ENCODE peak calls at places on chromosomes 4 and X, in ten cellular contexts. W, D, R, Y, O, U, K, F, Z and H are unnamed samples.

GRCh38 chr4:170446782-170447181 is 357.0 kb upstream of the AADAT start:
- DNase-seq in R (no peak), O (no peak), W (no peak), K (no peak), Z (no peak), D (no peak), Y (no peak), F (no peak), U (no peak), H (no peak)

GRCh38 chrX:49838374-49838773 is 9.3 kb downstream of the PAGE4 start:
- DNase-seq in K (no peak), W (no peak), D (no peak), Y (no peak), O (no peak), Z (peak), F (peak), R (no peak), U (peak), H (peak)

GRCh38 chrX:46574941-46575381 is 1.4 kb downstream of the CHST7 start:
- DNase-seq in K (peak), Z (no peak), O (peak), R (no peak), F (peak), W (no peak), Y (no peak), U (peak), D (no peak), H (no peak)

GRCh38 chr4:42326040-42326439 is 71.2 kb upstream of the SHISA3 start:
- DNase-seq in W (no peak), O (no peak), Z (no peak), D (no peak), Y (no peak), R (no peak), K (no peak), U (no peak), F (no peak), H (no peak)

GRCh38 chr4:98605216-98605615 is 53.2 kb downstream of the TSPAN5 start:
- DNase-seq in F (no peak), O (no peak), W (no peak), U (no peak), R (no peak), Y (no peak), K (no peak), Z (no peak), D (no peak), H (no peak)

GRCh38 chr4:110632506-110633357 is 9.9 kb upstream of the PITX2 start:
- DNase-seq in O (no peak), W (no peak), U (no peak), R (no peak), F (no peak), K (no peak), Z (no peak), D (no peak), Y (no peak), H (no peak)

GRCh38 chr4:39025552-39026085 is 6.6 kb downstream of the TMEM156 start:
- DNase-seq in Y (no peak), R (no peak), Z (peak), U (no peak), F (no peak), D (no peak), K (no peak), W (no peak), O (no peak), H (no peak)

GRCh38 chrX:45668686-45669443 is 468.2 kb upstream of the DIPK2B start:
- DNase-seq in U (peak), D (peak), R (no peak), O (no peak), F (no peak), Y (peak), W (no peak), Z (peak), K (no peak), H (peak)

GRCh38 chr4:111806331-111806730 is 338.9 kb upstream of the FAM241A start:
- DNase-seq in O (no peak), R (no peak), Z (no peak), Y (no peak), K (no peak), F (peak), D (no peak), W (no peak), U (no peak), H (no peak)

GRCh38 chrX:153934473-153935325 is at the start of gene NAA10:
- DNase-seq in W (peak), R (no peak), O (peak), D (no peak), Z (peak), F (peak), U (peak), K (peak), Y (no peak), H (peak)

GRCh38 chrX:70422886-70423336 is at the start of gene GDPD2:
- DNase-seq in Z (peak), Y (no peak), W (no peak), F (peak), K (no peak), O (no peak), U (no peak), D (no peak), R (no peak), H (no peak)

GRCh38 chrX:129108936-129109335 is 414.4 kb downstream of the SMARCA1 start:
- DNase-seq in Y (no peak), F (no peak), U (no peak), K (no peak), O (no peak), R (no peak), W (no peak), Z (no peak), D (no peak), H (no peak)

GRCh38 chr4:141099326-141099725 is 33.9 kb downstream of the RNF150 start:
- DNase-seq in D (no peak), K (no peak), U (no peak), O (no peak), R (no peak), F (no peak), Z (no peak), Y (no peak), W (no peak), H (peak)

GRCh38 chrX:17359500-17359899 is 15.5 kb upstream of the NHS start:
- DNase-seq in R (no peak), Y (no peak), K (no peak), U (peak), O (no peak), W (no peak), F (no peak), D (no peak), Z (no peak), H (peak)

GRCh38 chrX:107766470-107767140 is 9.0 kb downstream of the TSC22D3 start:
- DNase-seq in K (no peak), R (no peak), Y (no peak), U (peak), O (no peak), Z (peak), D (no peak), W (peak), F (no peak), H (peak)

GRCh38 chr4:107757860-107758476 is 37.9 kb upstream of the PAPSS1 start:
- DNase-seq in O (no peak), Y (no peak), K (no peak), F (peak), W (no peak), Z (peak), R (no peak), U (no peak), D (no peak), H (peak)

GRCh38 chr4:121138014-121138413 is 26.1 kb downstream of the TNIP3 start:
- DNase-seq in U (no peak), F (no peak), W (no peak), O (no peak), K (no peak), Z (no peak), Y (no peak), R (no peak), D (no peak), H (no peak)

GRCh38 chrX:110402855-110403230 is 44.2 kb downstream of the RTL9 start:
- DNase-seq in U (peak), W (no peak), Z (no peak), Y (no peak), K (no peak), F (no peak), R (no peak), O (no peak), D (no peak), H (no peak)

GRCh38 chrX:79630033-79631009 is 263.2 kb upstream of the ITM2A start:
- DNase-seq in F (no peak), Y (no peak), K (no peak), D (no peak), O (no peak), Z (no peak), U (no peak), R (no peak), W (no peak), H (no peak)

GRCh38 chr4:156945532-156945931 is 26.1 kb downstream of the PDGFC start:
- DNase-seq in K (no peak), O (no peak), Z (no peak), U (peak), R (no peak), D (no peak), F (no peak), Y (no peak), W (no peak), H (peak)

GRCh38 chr4:4321951-4322688 is 32.1 kb downstream of the ZBTB49 start:
- DNase-seq in U (no peak), W (peak), R (no peak), Y (no peak), Z (no peak), O (no peak), F (no peak), K (no peak), D (no peak), H (no peak)

GRCh38 chr4:127533028-127533700 is 99.6 kb upstream of the INTU start:
- DNase-seq in Z (peak), U (no peak), K (no peak), W (no peak), O (no peak), F (no peak), D (no peak), R (no peak), Y (no peak), H (no peak)

GRCh38 chrX:1481636-1482529 is 29.2 kb upstream of the ASMTL start:
- DNase-seq in O (peak), F (peak), W (peak), K (peak), D (peak), U (peak), Y (peak), Z (peak), R (peak), H (peak)

GRCh38 chrX:47179221-47179927 is 14.3 kb upstream of the UBA1 start:
- DNase-seq in U (peak), O (no peak), R (no peak), Z (peak), K (peak), W (peak), Y (no peak), F (no peak), D (no peak), H (peak)

GRCh38 chr4:89653012-89653411 is 183.9 kb downstream of the SNCA start:
- DNase-seq in Y (no peak), W (no peak), K (no peak), U (no peak), O (no peak), R (no peak), F (no peak), D (no peak), Z (no peak), H (no peak)

GRCh38 chr4:170374770-170375169 is 285.0 kb upstream of the AADAT start:
- DNase-seq in Y (no peak), Z (peak), O (no peak), W (no peak), U (peak), D (no peak), F (peak), K (no peak), R (no peak), H (no peak)

GRCh38 chr4:82528074-82528473 is 33.7 kb downstream of the TMEM150C start:
- DNase-seq in O (no peak), Y (no peak), K (no peak), D (no peak), U (no peak), R (no peak), F (no peak), Z (no peak), W (no peak), H (no peak)

GRCh38 chr4:25280210-25280609 is 32.4 kb upstream of the ZCCHC4 start:
- DNase-seq in R (no peak), O (no peak), W (no peak), K (no peak), F (no peak), U (no peak), Z (no peak), D (no peak), Y (no peak), H (no peak)
- H3K4me3 ChIP-seq in R (no peak), O (no peak), W (no peak), K (no peak), F (no peak), U (no peak), Z (no peak), D (no peak), Y (no peak), H (no peak)

DNA sequence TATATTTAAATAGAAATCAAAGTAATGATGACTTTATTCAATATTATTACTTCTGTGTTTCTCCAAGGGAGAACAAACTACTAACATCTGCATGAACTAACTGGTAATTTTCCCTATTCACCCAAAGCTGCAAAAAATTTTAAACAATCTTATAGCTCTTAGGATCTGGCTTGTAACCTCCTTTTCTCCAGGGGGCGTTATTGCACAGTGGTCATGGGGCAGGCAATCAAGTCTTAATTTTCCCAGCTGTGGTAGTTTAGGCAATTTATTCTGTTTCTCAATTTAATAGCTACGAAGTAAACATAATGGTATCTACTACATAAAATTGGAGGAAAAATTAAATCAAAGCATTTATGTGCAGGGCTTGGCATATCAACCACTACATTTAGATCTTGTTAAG is 137.5 kb upstream of the GUCY1A1 start:
- DNase-seq in R (no peak), U (no peak), Y (no peak), D (no peak), F (peak), O (no peak), Z (peak), W (no peak), K (no peak), H (peak)
- TF ChIP-seq CTCF in R (no peak), U (peak), Y (peak), D (peak), F (peak), O (peak), Z (peak), W (no peak), K (peak), H (peak)

DNA sequence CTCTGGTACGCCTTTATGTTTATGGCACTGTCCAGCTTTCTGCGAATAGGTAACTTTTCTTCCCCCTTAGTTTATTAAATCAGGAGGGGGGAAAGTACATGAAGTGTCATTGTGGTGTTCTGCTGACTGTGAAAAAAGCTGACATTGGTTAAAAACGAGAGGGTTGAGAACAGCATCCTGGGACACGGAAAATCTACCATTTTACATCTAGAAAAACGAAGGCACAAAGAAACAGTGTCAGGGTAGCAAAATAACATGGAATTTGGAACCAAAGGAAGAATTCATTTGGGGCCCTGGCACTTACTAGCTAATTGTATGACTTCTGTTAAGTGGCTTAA is 1.2 kb upstream of the AMOT start:
- DNase-seq in F (no peak), K (no peak), R (no peak), Z (no peak), U (no peak), O (no peak), Y (no peak), W (no peak), D (no peak), H (no peak)
- H3K4me3 ChIP-seq in F (peak), K (no peak), R (peak), Z (peak), U (no peak), O (peak), Y (no peak), W (peak), D (peak), H (peak)

GRCh38 chrX:9475984-9476383 is 11.1 kb downstream of the TBL1X start:
- DNase-seq in R (no peak), K (no peak), F (no peak), Y (no peak), D (no peak), W (no peak), Z (no peak), U (no peak), O (no peak), H (no peak)
- TF ChIP-seq CTCF in R (no peak), K (no peak), F (no peak), Y (no peak), D (no peak), W (no peak), Z (no peak), U (no peak), O (no peak), H (no peak)

GRCh38 chrX:87517571-87518141 is at the start of gene KLHL4:
- DNase-seq in R (no peak), K (no peak), D (no peak), Z (peak), F (peak), W (no peak), U (peak), Y (no peak), O (no peak), H (no peak)
- H3K4me3 ChIP-seq in R (peak), K (no peak), D (no peak), Z (peak), F (peak), W (peak), U (peak), Y (no peak), O (peak), H (no peak)

GRCh38 chr4:77305766-77306165 is 148.8 kb downstream of the CCNG2 start:
- DNase-seq in F (no peak), W (no peak), Z (no peak), Y (no peak), U (no peak), O (no peak), R (no peak), K (no peak), D (no peak), H (no peak)
- TF ChIP-seq CTCF in F (no peak), W (no peak), Z (no peak), Y (no peak), U (peak), O (no peak), R (no peak), K (no peak), D (no peak), H (no peak)